ENCODE peak calls at places on chromosomes 4 and X, in four cellular contexts. B is HCT116, Q is HepG2, U is endothelial cell of umbilical vein. Z is an unnamed sample.

GRCh38 chrX:66676990-66677389 is 38.1 kb upstream of the EDA2R start:
- DNase-seq in B (no peak), Q (no peak), U (peak), Z (no peak)

GRCh38 chrX:23578079-23578478 is 89.2 kb upstream of the PRDX4 start:
- DNase-seq in B (no peak), Q (no peak), U (no peak), Z (no peak)

GRCh38 chr4:106868381-106869035 is 167.6 kb downstream of the DKK2 start:
- DNase-seq in B (peak), Q (no peak), U (peak), Z (no peak)

GRCh38 chr4:76251448-76252270 is at the start of gene FAM47E:
- DNase-seq in B (no peak), Q (peak), U (peak), Z (peak)

GRCh38 chrX:152641996-152642395 is 4.3 kb downstream of the GABRQ start:
- DNase-seq in B (no peak), Q (no peak), U (peak), Z (peak)

GRCh38 chr4:70313736-70314135 is 21.0 kb upstream of the CABS1 start:
- DNase-seq in B (no peak), Q (no peak), U (no peak), Z (peak)

GRCh38 chrX:3175659-3176438 is 134.6 kb downstream of the ARSF start:
- DNase-seq in B (no peak), Q (no peak), U (no peak), Z (no peak)

GRCh38 chr4:39004818-39005217 is 27.4 kb downstream of the TMEM156 start:
- DNase-seq in B (no peak), Q (no peak), U (no peak), Z (no peak)

GRCh38 chr4:37981844-37982720 is 21.9 kb downstream of the PTTG2 start:
- DNase-seq in B (no peak), Q (peak), U (no peak), Z (no peak)

GRCh38 chrX:136190038-136190437 is 42.7 kb downstream of the FHL1 start:
- DNase-seq in B (no peak), Q (no peak), U (no peak), Z (no peak)

GRCh38 chr4:18981234-18981615 is 959.7 kb upstream of the LCORL start:
- DNase-seq in B (no peak), Q (no peak), U (no peak), Z (no peak)
- H2AFZ ChIP-seq in B (no peak), Q (no peak), U (no peak), Z (no peak)

GRCh38 chr4:101184668-101185067 is 162.7 kb downstream of the PPP3CA start:
- DNase-seq in B (no peak), Q (no peak), U (no peak), Z (no peak)

GRCh38 chr4:101183658-101184373 is 163.5 kb downstream of the PPP3CA start:
- DNase-seq in B (no peak), Q (no peak), U (no peak), Z (no peak)

GRCh38 chr4:101186558-101187184 is 160.7 kb downstream of the PPP3CA start:
- DNase-seq in B (no peak), Q (no peak), U (no peak), Z (no peak)

GRCh38 chr4:101178731-101179130 is 168.6 kb downstream of the PPP3CA start:
- DNase-seq in B (no peak), Q (no peak), U (no peak), Z (no peak)

DNA sequence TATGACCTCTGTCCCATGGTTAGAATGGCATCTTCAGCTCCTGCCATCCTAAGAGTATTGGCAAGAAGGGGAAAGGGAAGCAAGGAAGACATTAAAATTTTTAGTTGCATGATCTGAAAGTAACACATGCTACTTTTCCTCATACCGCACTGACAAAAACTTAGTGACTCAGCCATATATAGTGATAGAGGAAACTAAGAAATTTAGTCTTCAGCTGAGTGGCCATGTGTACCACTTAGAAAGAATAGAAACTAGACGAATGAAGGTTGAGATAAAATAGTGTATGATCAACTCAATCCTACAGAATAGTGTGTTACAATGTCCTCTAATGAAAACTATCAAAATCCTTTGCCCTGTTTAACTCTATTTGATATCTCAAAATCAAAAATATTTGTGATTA is 164.1 kb downstream of the PPP3CA start:
- DNase-seq in B (no peak), Q (no peak), U (no peak), Z (no peak)
- TF ChIP-seq POLR2AphosphoS5 in B (no peak), Q (no peak), U (no peak), Z (no peak)

GRCh38 chr4:55345980-55346850 is at the start of gene SRD5A3:
- DNase-seq in B (peak), Q (peak), U (peak), Z (peak)
- TF ChIP-seq CTCF in B (peak), Q (peak), U (peak), Z (peak)

GRCh38 chr4:17059192-17059634 is 160.8 kb upstream of the LDB2 start:
- DNase-seq in B (no peak), Q (no peak), U (no peak), Z (no peak)
- H2AFZ ChIP-seq in B (no peak), Q (no peak), U (no peak), Z (peak)

DNA sequence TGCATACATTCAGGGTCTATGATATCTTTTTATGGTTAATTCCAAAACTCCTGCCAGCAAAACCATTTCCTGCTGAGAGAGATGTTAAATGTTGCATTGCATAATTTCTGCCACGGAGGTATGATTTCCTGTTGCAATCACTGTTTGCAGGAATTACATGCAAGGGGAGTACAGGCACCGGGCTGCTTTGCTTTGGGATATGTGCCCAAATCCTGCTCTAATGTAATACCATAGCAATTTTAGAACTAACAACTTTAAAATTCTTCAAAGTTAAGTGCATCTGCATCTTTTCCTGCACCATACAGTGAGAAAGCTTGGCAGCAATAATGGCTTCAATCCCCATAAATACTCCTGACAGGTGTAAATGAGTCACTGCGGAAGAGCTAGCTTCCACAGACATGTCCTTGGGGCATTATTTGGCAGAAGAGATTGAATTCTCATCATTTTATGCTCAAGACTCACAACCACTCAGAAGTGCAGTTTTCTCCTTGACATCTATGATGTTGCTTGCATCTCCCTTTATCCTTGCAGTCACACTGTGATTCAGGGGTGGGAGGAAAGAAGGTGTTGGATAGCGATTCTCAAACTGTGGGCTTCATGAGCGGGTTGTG is 29.6 kb downstream of the TRIM2 start:
- DNase-seq in B (peak), Q (no peak), U (peak), Z (no peak)
- TF ChIP-seq POLR2AphosphoS5 in B (peak), Q (no peak), U (no peak), Z (no peak)

Z was measured in GM23338.